ENCODE peak calls at places on chromosomes 2 and 18, in seven cellular contexts. One of them, this sample, is unnamed. For H3K27me3, the result is how much of the 10 kb centered on the place peaks cover.

GRCh38 chr2:164920430-164920829 is 34.9 kb downstream of the SLC38A11 start:
- DNase-seq in dorsolateral prefrontal cortex: no peak
- DNase-seq in heart left ventricle: no peak
- DNase-seq in transverse colon: no peak
- DNase-seq in testis: no peak
- DNase-seq in prostate gland: no peak
- DNase-seq in left ventricle myocardium inferior: no peak
- DNase-seq in this sample: no peak

GRCh38 chr18:2411381-2411977 is 159.8 kb downstream of the METTL4 start:
- DNase-seq in dorsolateral prefrontal cortex: no peak
- DNase-seq in heart left ventricle: no peak
- DNase-seq in transverse colon: no peak
- DNase-seq in testis: no peak
- DNase-seq in prostate gland: no peak
- DNase-seq in left ventricle myocardium inferior: no peak
- DNase-seq in this sample: no peak

GRCh38 chr18:56516769-56517168 is 121.6 kb downstream of the TXNL1 start:
- DNase-seq in dorsolateral prefrontal cortex: no peak
- DNase-seq in heart left ventricle: no peak
- DNase-seq in transverse colon: no peak
- DNase-seq in testis: peak
- DNase-seq in prostate gland: no peak
- DNase-seq in left ventricle myocardium inferior: no peak
- DNase-seq in this sample: no peak

GRCh38 chr2:86039178-86039962 is 66.3 kb downstream of the POLR1A start:
- DNase-seq in dorsolateral prefrontal cortex: no peak
- DNase-seq in heart left ventricle: peak
- DNase-seq in transverse colon: no peak
- DNase-seq in testis: no peak
- DNase-seq in prostate gland: no peak
- DNase-seq in left ventricle myocardium inferior: no peak
- DNase-seq in this sample: no peak

GRCh38 chr2:74019516-74019915 is 34.8 kb downstream of the TET3 start:
- DNase-seq in dorsolateral prefrontal cortex: no peak
- DNase-seq in heart left ventricle: no peak
- DNase-seq in transverse colon: no peak
- DNase-seq in testis: no peak
- DNase-seq in prostate gland: no peak
- DNase-seq in left ventricle myocardium inferior: no peak
- DNase-seq in this sample: no peak

GRCh38 chr2:165691615-165692014 is 102.4 kb downstream of the GALNT3 start:
- DNase-seq in dorsolateral prefrontal cortex: peak
- DNase-seq in heart left ventricle: no peak
- DNase-seq in transverse colon: no peak
- DNase-seq in testis: no peak
- DNase-seq in prostate gland: no peak
- DNase-seq in left ventricle myocardium inferior: peak
- DNase-seq in this sample: no peak

GRCh38 chr2:221549143-221549542 is 23.0 kb downstream of the EPHA4 start:
- DNase-seq in dorsolateral prefrontal cortex: no peak
- DNase-seq in heart left ventricle: no peak
- DNase-seq in transverse colon: no peak
- DNase-seq in testis: no peak
- DNase-seq in prostate gland: no peak
- DNase-seq in left ventricle myocardium inferior: no peak
- DNase-seq in this sample: no peak

GRCh38 chr2:71884303-71885042 is 263.2 kb downstream of the CYP26B1 start:
- DNase-seq in dorsolateral prefrontal cortex: no peak
- DNase-seq in heart left ventricle: no peak
- DNase-seq in transverse colon: no peak
- DNase-seq in testis: peak
- DNase-seq in prostate gland: no peak
- DNase-seq in left ventricle myocardium inferior: no peak
- DNase-seq in this sample: no peak

GRCh38 chr2:222798528-222798927 is 62.3 kb upstream of the ACSL3 start:
- DNase-seq in dorsolateral prefrontal cortex: no peak
- DNase-seq in heart left ventricle: no peak
- DNase-seq in transverse colon: no peak
- DNase-seq in testis: no peak
- DNase-seq in prostate gland: no peak
- DNase-seq in left ventricle myocardium inferior: no peak
- DNase-seq in this sample: no peak

GRCh38 chr2:50051374-50051773 is 897.1 kb upstream of the FSHR start:
- DNase-seq in dorsolateral prefrontal cortex: no peak
- DNase-seq in heart left ventricle: no peak
- DNase-seq in transverse colon: no peak
- DNase-seq in testis: no peak
- DNase-seq in prostate gland: no peak
- DNase-seq in left ventricle myocardium inferior: no peak
- DNase-seq in this sample: no peak

GRCh38 chr2:107804608-107805498 is 21.8 kb upstream of the RGPD4 start:
- DNase-seq in dorsolateral prefrontal cortex: no peak
- DNase-seq in heart left ventricle: no peak
- DNase-seq in transverse colon: no peak
- DNase-seq in testis: no peak
- DNase-seq in prostate gland: no peak
- DNase-seq in left ventricle myocardium inferior: no peak
- DNase-seq in this sample: no peak

GRCh38 chr2:197204855-197205254 is 105.7 kb downstream of the ANKRD44 start:
- DNase-seq in dorsolateral prefrontal cortex: no peak
- DNase-seq in heart left ventricle: no peak
- DNase-seq in transverse colon: no peak
- DNase-seq in testis: no peak
- DNase-seq in prostate gland: no peak
- DNase-seq in left ventricle myocardium inferior: no peak
- DNase-seq in this sample: no peak

GRCh38 chr18:13438507-13439056 is 220.0 kb downstream of the LDLRAD4 start:
- DNase-seq in dorsolateral prefrontal cortex: no peak
- DNase-seq in heart left ventricle: no peak
- DNase-seq in transverse colon: no peak
- DNase-seq in testis: no peak
- DNase-seq in prostate gland: no peak
- DNase-seq in left ventricle myocardium inferior: no peak
- DNase-seq in this sample: no peak

GRCh38 chr2:19899853-19900525 is 1.8 kb downstream of the TTC32 start:
- DNase-seq in dorsolateral prefrontal cortex: no peak
- DNase-seq in heart left ventricle: no peak
- DNase-seq in transverse colon: no peak
- DNase-seq in testis: no peak
- DNase-seq in prostate gland: no peak
- DNase-seq in left ventricle myocardium inferior: no peak
- DNase-seq in this sample: no peak

GRCh38 chr2:211611061-211611518 is 927.5 kb downstream of the ERBB4 start:
- DNase-seq in dorsolateral prefrontal cortex: no peak
- DNase-seq in heart left ventricle: no peak
- DNase-seq in transverse colon: no peak
- DNase-seq in testis: no peak
- DNase-seq in prostate gland: no peak
- DNase-seq in left ventricle myocardium inferior: no peak
- DNase-seq in this sample: peak

GRCh38 chr2:130728007-130728454 is 839 bp upstream of the GPR148 start:
- DNase-seq in dorsolateral prefrontal cortex: no peak
- DNase-seq in heart left ventricle: no peak
- DNase-seq in transverse colon: peak
- DNase-seq in testis: peak
- DNase-seq in prostate gland: no peak
- DNase-seq in left ventricle myocardium inferior: no peak
- DNase-seq in this sample: peak

GRCh38 chr18:2985628-2986027 is 27.3 kb downstream of the LPIN2 start:
- DNase-seq in dorsolateral prefrontal cortex: no peak
- DNase-seq in heart left ventricle: no peak
- DNase-seq in transverse colon: no peak
- DNase-seq in testis: no peak
- DNase-seq in prostate gland: no peak
- DNase-seq in left ventricle myocardium inferior: no peak
- DNase-seq in this sample: no peak

GRCh38 chr2:227219312-227220105 is 55.1 kb downstream of the COL4A3 start:
- DNase-seq in dorsolateral prefrontal cortex: no peak
- DNase-seq in heart left ventricle: no peak
- DNase-seq in transverse colon: no peak
- DNase-seq in testis: no peak
- DNase-seq in prostate gland: no peak
- DNase-seq in left ventricle myocardium inferior: no peak
- DNase-seq in this sample: no peak

GRCh38 chr18:21912339-21913239 is 172.0 kb downstream of the MIB1 start:
- DNase-seq in dorsolateral prefrontal cortex: no peak
- DNase-seq in heart left ventricle: no peak
- DNase-seq in transverse colon: no peak
- DNase-seq in testis: no peak
- DNase-seq in prostate gland: no peak
- DNase-seq in left ventricle myocardium inferior: no peak
- DNase-seq in this sample: peak

GRCh38 chr18:2306641-2307040 is 264.7 kb downstream of the METTL4 start:
- DNase-seq in dorsolateral prefrontal cortex: no peak
- DNase-seq in heart left ventricle: no peak
- DNase-seq in transverse colon: no peak
- DNase-seq in testis: no peak
- DNase-seq in prostate gland: no peak
- DNase-seq in left ventricle myocardium inferior: no peak
- DNase-seq in this sample: no peak

GRCh38 chr18:62933261-62933887 is 218.0 kb downstream of the PHLPP1 start:
- DNase-seq in dorsolateral prefrontal cortex: no peak
- DNase-seq in heart left ventricle: no peak
- DNase-seq in transverse colon: no peak
- DNase-seq in testis: no peak
- DNase-seq in prostate gland: no peak
- DNase-seq in left ventricle myocardium inferior: no peak
- DNase-seq in this sample: no peak

GRCh38 chr2:236366406-236366805 is 102.2 kb upstream of the ASB18 start:
- DNase-seq in dorsolateral prefrontal cortex: no peak
- DNase-seq in heart left ventricle: no peak
- DNase-seq in transverse colon: no peak
- DNase-seq in testis: peak
- DNase-seq in prostate gland: no peak
- DNase-seq in left ventricle myocardium inferior: no peak
- DNase-seq in this sample: no peak
- H3K27me3 ChIP-seq in dorsolateral prefrontal cortex: under half
- H3K27me3 ChIP-seq in heart left ventricle: under half
- H3K27me3 ChIP-seq in transverse colon: under half
- H3K27me3 ChIP-seq in testis: under half
- H3K27me3 ChIP-seq in prostate gland: under half
- H3K27me3 ChIP-seq in left ventricle myocardium inferior: under half
- H3K27me3 ChIP-seq in this sample: under half

DNA sequence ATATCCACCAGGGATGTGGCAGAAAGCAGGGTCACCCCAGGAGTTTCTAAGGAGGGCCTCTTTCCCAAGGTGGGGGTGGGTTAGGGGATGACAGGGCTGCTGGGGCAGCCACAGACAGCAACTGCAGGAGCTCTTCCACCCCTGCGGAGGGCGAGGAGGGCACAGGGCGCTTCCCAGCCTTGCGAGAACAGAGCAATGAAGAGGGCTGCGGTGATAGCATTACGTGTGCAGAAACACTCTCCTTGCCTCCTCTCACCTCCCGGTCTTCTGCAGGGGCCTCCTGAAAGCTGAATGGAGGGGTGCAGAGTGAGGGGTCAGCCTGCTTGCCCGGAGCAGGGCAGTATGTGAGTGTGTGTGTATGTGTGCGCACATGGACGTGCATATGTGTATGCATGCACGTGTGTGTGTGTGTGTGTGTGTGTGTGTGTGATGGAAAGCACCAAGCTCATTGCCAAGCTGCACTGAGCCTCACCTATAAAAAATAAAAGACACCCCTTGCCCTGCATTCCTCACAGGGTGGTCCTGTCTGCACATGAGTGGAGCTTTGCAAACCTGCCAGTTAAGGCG is 29.4 kb upstream of the IL1R2 start:
- DNase-seq in dorsolateral prefrontal cortex: no peak
- DNase-seq in heart left ventricle: no peak
- DNase-seq in transverse colon: no peak
- DNase-seq in testis: no peak
- DNase-seq in prostate gland: no peak
- DNase-seq in left ventricle myocardium inferior: no peak
- DNase-seq in this sample: no peak
- H3K4me3 ChIP-seq in dorsolateral prefrontal cortex: no peak
- H3K4me3 ChIP-seq in heart left ventricle: no peak
- H3K4me3 ChIP-seq in transverse colon: no peak
- H3K4me3 ChIP-seq in testis: no peak
- H3K4me3 ChIP-seq in prostate gland: no peak
- H3K4me3 ChIP-seq in left ventricle myocardium inferior: no peak
- H3K4me3 ChIP-seq in this sample: no peak

GRCh38 chr2:108925735-108926134 is 63.3 kb downstream of the EDAR start:
- DNase-seq in dorsolateral prefrontal cortex: no peak
- DNase-seq in heart left ventricle: no peak
- DNase-seq in transverse colon: no peak
- DNase-seq in testis: no peak
- DNase-seq in prostate gland: no peak
- DNase-seq in left ventricle myocardium inferior: no peak
- DNase-seq in this sample: no peak
- H3K27me3 ChIP-seq in dorsolateral prefrontal cortex: under half
- H3K27me3 ChIP-seq in heart left ventricle: under half
- H3K27me3 ChIP-seq in transverse colon: under half
- H3K27me3 ChIP-seq in testis: under half
- H3K27me3 ChIP-seq in prostate gland: under half
- H3K27me3 ChIP-seq in left ventricle myocardium inferior: under half
- H3K27me3 ChIP-seq in this sample: under half

GRCh38 chr2:203579131-203579643 is 44.1 kb upstream of the RAPH1 start:
- DNase-seq in dorsolateral prefrontal cortex: no peak
- DNase-seq in heart left ventricle: no peak
- DNase-seq in transverse colon: peak
- DNase-seq in testis: no peak
- DNase-seq in prostate gland: peak
- DNase-seq in left ventricle myocardium inferior: no peak
- DNase-seq in this sample: peak

GRCh38 chr2:203574824-203575223 is 39.7 kb upstream of the RAPH1 start:
- DNase-seq in dorsolateral prefrontal cortex: no peak
- DNase-seq in heart left ventricle: no peak
- DNase-seq in transverse colon: no peak
- DNase-seq in testis: no peak
- DNase-seq in prostate gland: no peak
- DNase-seq in left ventricle myocardium inferior: no peak
- DNase-seq in this sample: no peak

GRCh38 chr2:203580846-203581245 is 45.7 kb upstream of the RAPH1 start:
- DNase-seq in dorsolateral prefrontal cortex: peak
- DNase-seq in heart left ventricle: no peak
- DNase-seq in transverse colon: no peak
- DNase-seq in testis: no peak
- DNase-seq in prostate gland: no peak
- DNase-seq in left ventricle myocardium inferior: no peak
- DNase-seq in this sample: no peak

GRCh38 chr2:203579730-203580129 is 44.6 kb upstream of the RAPH1 start:
- DNase-seq in dorsolateral prefrontal cortex: no peak
- DNase-seq in heart left ventricle: no peak
- DNase-seq in transverse colon: no peak
- DNase-seq in testis: no peak
- DNase-seq in prostate gland: peak
- DNase-seq in left ventricle myocardium inferior: no peak
- DNase-seq in this sample: no peak

DNA sequence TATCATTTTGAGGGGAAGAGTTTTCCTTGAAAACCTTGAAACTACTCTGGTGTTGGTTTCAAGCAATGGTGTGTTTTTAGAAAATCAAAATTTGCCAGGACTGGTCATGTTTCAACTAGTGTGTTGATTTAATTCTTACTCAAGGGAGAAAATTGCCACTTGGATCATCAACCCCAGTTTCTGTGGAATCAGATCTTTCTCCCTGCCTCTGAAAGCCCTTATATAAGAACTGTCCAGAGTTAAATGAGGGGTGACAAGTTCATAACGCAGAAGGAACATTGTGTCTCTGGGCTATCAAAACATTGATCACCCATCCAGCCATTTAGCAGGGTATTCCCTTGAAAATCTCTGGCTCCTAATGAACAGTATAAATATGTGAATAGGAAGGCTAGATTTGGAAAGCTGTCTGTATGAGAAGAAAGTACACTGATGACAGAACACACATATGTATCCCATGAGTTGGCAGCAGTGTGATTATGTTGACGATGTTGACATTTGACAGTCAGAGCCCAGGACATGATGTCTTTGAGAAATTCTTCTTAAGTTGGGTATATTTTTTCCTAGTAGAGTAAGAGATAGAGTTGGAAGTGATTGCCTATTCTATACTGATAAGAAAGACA is 43.5 kb upstream of the RAPH1 start:
- DNase-seq in dorsolateral prefrontal cortex: no peak
- DNase-seq in heart left ventricle: no peak
- DNase-seq in transverse colon: no peak
- DNase-seq in testis: no peak
- DNase-seq in prostate gland: no peak
- DNase-seq in left ventricle myocardium inferior: no peak
- DNase-seq in this sample: no peak
- H3K4me3 ChIP-seq in dorsolateral prefrontal cortex: no peak
- H3K4me3 ChIP-seq in heart left ventricle: no peak
- H3K4me3 ChIP-seq in transverse colon: no peak
- H3K4me3 ChIP-seq in testis: no peak
- H3K4me3 ChIP-seq in prostate gland: no peak
- H3K4me3 ChIP-seq in left ventricle myocardium inferior: no peak
- H3K4me3 ChIP-seq in this sample: no peak

This sample was measured in Caco-2.